ENCODE peak calls at places on chromosomes 3 and 15, in six cellular contexts. M, Z, W, R, V and O are unnamed samples.

GRCh38 chr15:33149919-33150318 is 44.6 kb downstream of the FMN1 start:
- DNase-seq in M (no peak), R (no peak), V (no peak), W (no peak), Z (peak; percentile 64), O (no peak)

GRCh38 chr3:71461749-71462483 is 121.6 kb downstream of the FOXP1 start:
- DNase-seq in M (no peak), W (peak; percentile 52), Z (peak; percentile 56), V (no peak), R (peak; percentile 31), O (no peak)

GRCh38 chr3:42032693-42033349 is 58.3 kb upstream of the TRAK1 start:
- DNase-seq in V (peak; percentile 45), R (no peak), M (no peak), Z (peak; percentile 98), W (no peak), O (no peak)

GRCh38 chr15:44092221-44092620 is 102.8 kb downstream of the FRMD5 start:
- DNase-seq in Z (peak; percentile 38), R (no peak), V (no peak), W (peak; percentile 37), M (no peak), O (no peak)

GRCh38 chr3:125107861-125108567 is 52.2 kb upstream of the HEG1 start:
- DNase-seq in M (no peak), R (no peak), W (peak; percentile 71), V (no peak), Z (peak; percentile 84), O (no peak)

GRCh38 chr3:52891615-52892081 is 5.7 kb downstream of the STIMATE start:
- DNase-seq in M (no peak), R (no peak), Z (peak; percentile 84), W (no peak), V (no peak), O (no peak)

GRCh38 chr15:101091080-101092017 is 160.5 kb downstream of the CHSY1 start:
- DNase-seq in R (no peak), Z (peak; percentile 88), W (no peak), M (no peak), V (no peak), O (no peak)

GRCh38 chr3:3827111-3827510 is 27.9 kb downstream of the LRRN1 start:
- DNase-seq in M (no peak), V (no peak), Z (no peak), W (no peak), R (no peak), O (no peak)

GRCh38 chr15:55789066-55789660 is 46.2 kb upstream of the PRTG start:
- DNase-seq in M (peak; percentile 87), Z (no peak), R (no peak), V (no peak), W (no peak), O (no peak)

GRCh38 chr3:171566803-171567422 is 106.7 kb upstream of the TNIK start:
- DNase-seq in V (no peak), Z (peak; percentile 67), M (peak; percentile 82), R (no peak), W (peak; percentile 52), O (no peak)

GRCh38 chr15:60539017-60539416 is 60.1 kb upstream of the ICE2 start:
- DNase-seq in Z (no peak), V (no peak), R (no peak), M (no peak), W (no peak), O (no peak)

GRCh38 chr3:159896543-159896942 is 92.1 kb upstream of the IL12A start:
- DNase-seq in R (no peak), V (no peak), Z (no peak), M (no peak), W (no peak), O (no peak)

GRCh38 chr15:68298882-68299381 is 21.4 kb downstream of the FEM1B start:
- DNase-seq in M (no peak), W (no peak), V (no peak), Z (peak; percentile 55), R (no peak), O (no peak)

GRCh38 chr3:114624047-114624445 is 330.2 kb downstream of the TIGIT start:
- DNase-seq in W (no peak), R (peak; percentile 9), Z (peak; percentile 77), M (no peak), V (no peak), O (no peak)

GRCh38 chr3:147945968-147946519 is 536.9 kb downstream of the ZIC1 start:
- DNase-seq in R (peak; percentile 25), Z (peak; percentile 98), V (no peak), M (peak; percentile 65), W (peak; percentile 48), O (no peak)
- TF ChIP-seq CTCF in R (peak; percentile 52), Z (peak; percentile 90), V (no peak), M (peak; percentile 51), W (peak; percentile 63), O (no peak)

DNA sequence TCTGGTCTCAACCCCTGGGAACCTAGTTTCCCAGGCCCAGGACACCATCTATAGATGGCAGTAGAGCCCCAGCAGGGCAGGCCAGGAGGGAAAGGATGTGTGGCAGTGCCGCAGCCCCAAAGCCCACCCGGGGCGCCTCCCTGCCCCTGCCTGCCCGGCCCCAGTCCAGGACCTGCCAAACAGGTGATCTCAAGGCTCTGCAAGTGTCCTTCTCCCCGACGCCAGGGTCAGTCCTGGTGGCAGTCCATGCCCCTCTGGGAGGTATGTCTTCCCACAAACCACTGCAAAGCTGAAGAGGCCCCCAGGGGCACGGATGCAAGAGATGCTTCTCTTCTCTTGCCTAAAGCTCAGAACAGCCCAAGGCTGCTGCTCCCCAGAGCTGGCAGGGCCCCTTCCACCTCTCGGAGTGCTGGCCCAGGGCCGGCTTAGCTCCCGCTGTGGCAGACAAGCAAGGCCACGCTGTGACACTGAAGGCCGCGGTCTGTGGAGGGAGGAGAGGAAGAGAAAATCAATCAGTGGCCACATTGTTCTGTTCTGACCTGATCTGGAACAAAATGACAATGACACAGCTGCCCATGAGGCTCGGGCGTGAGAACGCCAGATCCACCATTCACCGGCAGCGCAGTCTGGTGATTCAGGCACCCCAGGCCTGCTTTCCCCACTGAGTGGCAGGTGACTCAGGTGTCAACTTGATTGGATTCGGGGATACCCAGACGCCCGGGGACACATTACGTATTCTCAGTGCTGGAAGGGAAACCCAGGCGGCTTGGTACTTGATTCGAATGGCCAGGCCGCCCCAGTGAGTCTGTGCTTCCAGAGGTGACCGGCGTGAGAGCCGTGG is 34.0 kb downstream of the KLHL25 start:
- DNase-seq in V (no peak), M (no peak), Z (no peak), R (no peak), W (no peak), O (no peak)
- TF ChIP-seq CTCF in V (no peak), M (peak; percentile 42), Z (peak; percentile 33), R (peak; percentile 29), W (no peak), O (no peak)

GRCh38 chr15:23497710-23498111 is 50.7 kb upstream of the GOLGA6L2 start:
- DNase-seq in M (peak; percentile 44), R (peak; percentile 9), Z (peak; percentile 28), W (no peak), V (no peak), O (no peak)
- TF ChIP-seq CTCF in M (peak; percentile 43), R (peak; percentile 63), Z (peak; percentile 58), W (peak; percentile 34), V (no peak), O (peak; percentile 40)

GRCh38 chr3:179766416-179767133 is 113.7 kb downstream of the USP13 start:
- DNase-seq in W (no peak), M (no peak), R (no peak), V (no peak), Z (no peak), O (no peak)

GRCh38 chr3:179769411-179770247 is 116.8 kb downstream of the USP13 start:
- DNase-seq in Z (peak; percentile 44), V (no peak), R (no peak), W (no peak), M (peak; percentile 30), O (no peak)

GRCh38 chr3:179765396-179765795 is 112.6 kb downstream of the USP13 start:
- DNase-seq in Z (no peak), M (no peak), W (no peak), R (no peak), V (no peak), O (no peak)

GRCh38 chr3:179771797-179772196 is 119.0 kb downstream of the USP13 start:
- DNase-seq in W (no peak), V (no peak), M (no peak), Z (no peak), R (no peak), O (no peak)

DNA sequence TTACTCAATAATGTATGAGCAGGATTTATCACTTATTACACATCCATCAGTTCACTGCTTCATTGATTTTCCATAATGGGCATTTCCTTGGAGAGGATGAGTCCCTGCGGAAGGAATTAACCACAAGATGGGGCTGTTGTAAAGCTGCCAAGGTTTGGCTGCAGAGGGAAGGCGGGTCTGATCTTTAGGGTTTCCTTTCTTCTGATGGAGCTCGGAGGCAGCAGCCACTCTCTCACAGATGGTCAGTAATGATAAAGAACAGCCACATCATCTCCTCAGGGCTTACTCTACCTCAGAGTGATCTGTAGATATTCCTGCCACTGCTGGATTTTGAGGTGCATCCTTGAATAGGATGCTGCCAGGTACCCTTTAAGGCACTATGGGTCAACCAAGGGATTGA is 115.2 kb downstream of the USP13 start:
- DNase-seq in V (no peak), W (peak; percentile 64), M (peak; percentile 82), R (peak; percentile 36), Z (peak; percentile 79), O (no peak)
- TF ChIP-seq CTCF in V (no peak), W (peak; percentile 34), M (peak; percentile 94), R (peak; percentile 66), Z (peak; percentile 82), O (peak; percentile 24)

GRCh38 chr15:69955240-69955894 is 142.3 kb downstream of the TLE3 start:
- DNase-seq in W (no peak), M (no peak), Z (no peak), V (no peak), R (no peak), O (no peak)
- TF ChIP-seq CTCF in W (no peak), M (peak; percentile 20), Z (no peak), V (no peak), R (no peak), O (no peak)